ENCODE peak calls at places on chromosomes 16 and 17, in four cellular contexts. N is fibroblast of lung, B is adrenal gland, Q is body of pancreas. A is an unnamed sample.

GRCh38 chr17:16817201-16817600 is 127.2 kb downstream of the CCDC144A start:
- DNase-seq in N (no peak), B (no peak), Q (no peak), A (no peak)

GRCh38 chr17:29574732-29575510 is 6.4 kb downstream of the TP53I13 start:
- DNase-seq in N (no peak), B (no peak), Q (peak; percentile 77), A (no peak)

GRCh38 chr17:35804658-35805192 is 4.6 kb upstream of the TAF15 start:
- DNase-seq in N (peak; percentile 97), B (peak; percentile 75), Q (peak; percentile 66), A (peak; percentile 59)

GRCh38 chr16:50267651-50268050 is 1.3 kb downstream of the ADCY7 start:
- DNase-seq in N (no peak), B (peak; percentile 24), Q (no peak), A (no peak)

GRCh38 chr17:38673714-38674012 is 1.1 kb downstream of the EPOP start:
- DNase-seq in N (peak; percentile 6), B (peak; percentile 34), Q (peak; percentile 31), A (no peak)

GRCh38 chr16:88062341-88062861 is 111.2 kb downstream of the BANP start:
- DNase-seq in N (peak; percentile 73), B (peak; percentile 34), Q (no peak), A (no peak)

GRCh38 chr16:88508868-88509748 is 56.0 kb downstream of the ZFPM1 start:
- DNase-seq in N (no peak), B (no peak), Q (peak; percentile 94), A (no peak)

GRCh38 chr17:48406936-48407567 is 23.0 kb downstream of the SKAP1 start:
- DNase-seq in N (no peak), B (no peak), Q (no peak), A (no peak)

GRCh38 chr17:48429156-48429555 is 858 bp downstream of the SKAP1 start:
- DNase-seq in N (no peak), B (no peak), Q (no peak), A (no peak)

GRCh38 chr17:82647593-82648164 is 565 bp downstream of the WDR45B start:
- DNase-seq in N (no peak), B (peak; percentile 54), Q (peak; percentile 37), A (no peak)

GRCh38 chr17:73316919-73317505 is 5.2 kb upstream of the CDC42EP4 start:
- DNase-seq in N (peak; percentile 47), B (no peak), Q (no peak), A (no peak)

GRCh38 chr17:48869821-48870318 is 22.7 kb upstream of the ATP5MC1 start:
- DNase-seq in N (no peak), B (no peak), Q (no peak), A (no peak)

GRCh38 chr17:82941021-82942001 is 101.5 kb upstream of the ZNF750 start:
- DNase-seq in N (no peak), B (no peak), Q (peak; percentile 4), A (no peak)

GRCh38 chr16:80909720-80910119 is 97.0 kb downstream of the CMC2 start:
- DNase-seq in N (no peak), B (no peak), Q (no peak), A (no peak)

GRCh38 chr17:416293-417206 is 63.9 kb upstream of the RPH3AL start:
- DNase-seq in N (no peak), B (no peak), Q (no peak), A (no peak)

GRCh38 chr17:77217136-77217535 is 76.4 kb downstream of the SEC14L1 start:
- DNase-seq in N (no peak), B (no peak), Q (no peak), A (no peak)

GRCh38 chr16:69924777-69925191 is 26.4 kb upstream of the CLEC18A start:
- DNase-seq in N (peak; percentile 70), B (peak; percentile 23), Q (peak; percentile 71), A (peak; percentile 67)

GRCh38 chr17:57478433-57478832 is 222.1 kb downstream of the MSI2 start:
- DNase-seq in N (peak; percentile 75), B (peak; percentile 96), Q (no peak), A (no peak)

DNA sequence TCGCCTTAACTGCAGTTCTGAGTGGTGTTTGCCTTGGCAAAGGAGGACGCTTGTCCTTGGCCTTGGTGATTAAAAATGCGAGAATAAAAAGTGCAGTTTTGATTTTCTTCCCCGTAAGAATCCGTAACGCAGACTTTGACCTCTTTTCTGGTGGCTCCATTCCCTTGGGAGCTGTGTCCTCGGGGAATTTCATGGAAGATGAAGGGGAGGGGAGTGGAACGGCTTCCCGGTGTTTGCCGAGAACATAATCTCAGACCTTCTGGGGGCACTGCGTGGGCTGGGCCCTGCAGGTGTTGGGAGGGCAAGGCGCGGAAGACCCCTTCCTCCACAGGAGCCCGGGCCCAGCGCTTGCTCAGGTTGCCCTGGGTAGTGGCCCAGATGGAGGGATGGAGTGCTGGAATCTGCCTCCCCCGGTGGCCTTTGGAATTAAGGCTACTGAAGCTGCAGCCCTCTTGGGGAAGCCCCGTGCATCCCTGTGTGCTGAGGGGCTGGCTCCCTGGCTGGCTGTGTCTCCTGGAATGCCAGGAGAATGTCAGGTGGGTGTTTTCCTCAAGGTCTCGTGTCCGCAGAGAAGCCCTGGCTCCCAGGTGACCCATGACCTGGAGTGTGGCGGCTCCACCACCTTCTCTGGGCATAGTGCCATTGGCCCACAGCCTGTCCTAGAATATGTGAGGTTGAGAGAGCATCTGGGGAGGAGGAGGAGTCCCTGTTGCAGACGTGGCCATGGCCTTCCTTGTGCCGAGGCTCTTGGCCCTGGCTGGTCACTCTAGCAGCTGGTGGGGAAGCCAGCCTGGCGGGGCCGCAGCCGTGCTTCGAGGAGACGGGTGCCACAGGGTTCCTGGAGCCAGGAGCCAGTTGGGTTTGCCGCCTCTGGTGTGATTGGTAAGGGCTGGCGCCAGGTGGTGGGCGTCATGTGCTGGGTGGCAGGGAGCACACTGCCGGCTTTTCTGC is 3.1 kb downstream of the BAIAP2 start:
- DNase-seq in N (no peak), B (peak; percentile 67), Q (peak; percentile 76), A (no peak)
- H3K4me3 ChIP-seq in N (no peak overlapping the region), B (no peak overlapping the region), Q (no peak overlapping the region), A (no peak overlapping the region)

GRCh38 chr17:71472809-71473789 is 647.7 kb upstream of the SOX9 start:
- DNase-seq in N (peak; percentile 78), B (peak; percentile 19), Q (peak; percentile 34), A (no peak)
- TF ChIP-seq CTCF in N (peak; percentile 77), B (peak; percentile 42), Q (peak; percentile 74), A (peak; percentile 26)

GRCh38 chr17:19705771-19706770 is 10.3 kb downstream of the SLC47A2 start:
- DNase-seq in N (no peak), B (no peak), Q (no peak), A (no peak)

GRCh38 chr17:19705201-19705600 is 11.2 kb downstream of the SLC47A2 start:
- DNase-seq in N (no peak), B (no peak), Q (no peak), A (no peak)

GRCh38 chr17:19703776-19704371 is 12.5 kb downstream of the SLC47A2 start:
- DNase-seq in N (no peak), B (peak; percentile 95), Q (peak; percentile 45), A (no peak)

GRCh38 chr17:19702231-19702641 is 14.1 kb downstream of the SLC47A2 start:
- DNase-seq in N (no peak), B (no peak), Q (no peak), A (no peak)

GRCh38 chr17:19703106-19703775 is 13.1 kb downstream of the SLC47A2 start:
- DNase-seq in N (no peak), B (no peak), Q (no peak), A (no peak)
- H3K27ac ChIP-seq in N (no peak overlapping the region), B (peak overlapping the region; percentile 83), Q (no peak overlapping the region), A (peak overlapping the region; percentile 76)

DNA sequence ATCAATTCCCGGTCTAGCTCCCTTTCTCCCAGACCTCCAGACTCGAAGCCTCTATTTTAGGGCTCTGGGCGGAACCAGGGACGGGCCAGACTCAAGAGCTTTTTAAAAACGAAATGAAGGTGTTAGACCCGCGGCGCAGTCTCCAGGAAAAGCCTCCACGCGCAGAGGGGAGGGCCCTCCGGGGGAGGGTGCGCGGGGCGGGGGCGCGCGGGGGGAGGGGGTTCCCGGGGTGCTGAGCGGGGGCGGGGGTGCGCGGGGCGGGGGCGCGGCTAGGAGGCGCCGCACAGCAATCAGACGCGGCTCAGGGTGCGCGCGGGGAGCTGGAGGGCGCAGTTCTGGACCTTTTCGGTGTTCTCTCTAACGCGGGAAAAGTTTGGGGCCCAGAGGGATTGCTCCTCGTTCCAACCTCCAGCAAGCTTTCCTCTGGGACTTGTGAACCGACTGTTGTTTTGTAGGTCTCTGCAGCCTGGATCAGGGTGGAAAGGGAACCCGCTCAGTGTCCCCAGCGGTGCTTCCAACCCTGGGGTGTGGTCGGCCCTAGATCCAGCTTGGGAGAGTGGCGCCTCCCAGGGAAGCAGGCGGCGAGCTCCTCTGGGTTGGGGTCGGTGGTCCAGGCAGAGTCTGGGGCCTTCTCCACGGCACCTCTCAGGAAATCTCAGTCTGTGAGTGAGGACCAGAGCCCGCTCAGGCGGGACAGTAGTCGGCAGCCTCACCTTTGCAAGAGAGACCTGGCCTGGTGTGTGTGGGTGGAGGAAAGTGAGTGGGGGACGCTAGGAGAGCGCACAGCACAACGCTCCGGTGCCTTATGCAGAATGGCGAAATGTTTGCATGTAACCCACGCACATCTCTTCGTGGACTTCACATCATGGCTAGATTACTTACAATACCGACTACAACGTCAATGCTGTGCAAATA is 2.0 kb downstream of the AHSP start:
- DNase-seq in N (no peak), B (no peak), Q (peak; percentile 33), A (no peak)
- H3K4me3 ChIP-seq in N (no peak overlapping the region), B (no peak overlapping the region), Q (no peak overlapping the region), A (peak overlapping the region; percentile 11)

GRCh38 chr17:50180593-50180992 is 14.8 kb downstream of the SGCA start:
- DNase-seq in N (no peak), B (no peak), Q (no peak), A (no peak)
- TF ChIP-seq CTCF in N (no peak), B (no peak), Q (no peak), A (no peak)